ENCODE peak calls at places on chromosome 17, in ten cellular contexts. Y, T, A, J, Q, R, E, V, M and O are unnamed samples.

GRCh38 chr17:80783971-80784370 is 207.7 kb upstream of the CHMP6 start:
- DNase-seq in Y (no peak), T (no peak), A (no peak), J (no peak), Q (no peak), R (no peak), E (no peak), V (no peak), M (no peak), O (no peak)

GRCh38 chr17:42985225-42985624 is 4.9 kb downstream of the RUNDC1 start:
- DNase-seq in Y (no peak), T (no peak), A (no peak), J (no peak), Q (no peak), R (no peak), E (no peak), V (no peak), M (no peak), O (no peak)

GRCh38 chr17:50393700-50394099 is 3.6 kb downstream of the LRRC59 start:
- DNase-seq in Y (no peak), T (no peak), A (no peak), J (no peak), Q (no peak), R (no peak), E (no peak), V (no peak), M (no peak), O (no peak)

GRCh38 chr17:37726891-37727780 is 17.7 kb downstream of the HNF1B start:
- DNase-seq in Y (no peak), T (no peak), A (peak; percentile 92), J (no peak), Q (no peak), R (no peak), E (peak; percentile 76), V (no peak), M (no peak), O (no peak)

GRCh38 chr17:5365831-5366230 is 53.6 kb downstream of the NUP88 start:
- DNase-seq in Y (no peak), T (no peak), A (no peak), J (no peak), Q (no peak), R (no peak), E (no peak), V (no peak), M (no peak), O (no peak)

GRCh38 chr17:36931096-36931696 is 6.1 kb upstream of the LHX1 start:
- DNase-seq in Y (no peak), T (no peak), A (no peak), J (no peak), Q (no peak), R (no peak), E (no peak), V (no peak), M (no peak), O (no peak)

GRCh38 chr17:29091591-29092291 is 48.8 kb downstream of the PIPOX start:
- DNase-seq in Y (no peak), T (no peak), A (no peak), J (no peak), Q (no peak), R (no peak), E (no peak), V (no peak), M (no peak), O (peak; percentile 56)

GRCh38 chr17:55735784-55736405 is 13.2 kb upstream of the TMEM100 start:
- DNase-seq in Y (no peak), T (peak; percentile 59), A (peak; percentile 40), J (no peak), Q (peak; percentile 78), R (no peak), E (peak; percentile 48), V (no peak), M (peak; percentile 35), O (no peak)

GRCh38 chr17:27384261-27384701 is 72.0 kb upstream of the KSR1 start:
- DNase-seq in Y (peak; percentile 73), T (peak; percentile 18), A (peak; percentile 75), J (peak; percentile 85), Q (no peak), R (peak; percentile 84), E (peak; percentile 29), V (peak; percentile 77), M (no peak), O (no peak)

GRCh38 chr17:31674305-31674704 is 184.7 kb downstream of the COPRS start:
- DNase-seq in Y (no peak), T (no peak), A (no peak), J (peak; percentile 48), Q (no peak), R (no peak), E (no peak), V (no peak), M (no peak), O (no peak)

GRCh38 chr17:30172560-30172959 is 55.9 kb downstream of the NSRP1 start:
- DNase-seq in Y (no peak), T (no peak), A (no peak), J (peak; percentile 69), Q (no peak), R (no peak), E (no peak), V (no peak), M (no peak), O (no peak)

GRCh38 chr17:2483084-2483483 is 28.6 kb downstream of the METTL16 start:
- DNase-seq in Y (no peak), T (no peak), A (no peak), J (no peak), Q (no peak), R (no peak), E (no peak), V (no peak), M (no peak), O (no peak)

GRCh38 chr17:14091367-14091766 is 22.1 kb downstream of the COX10 start:
- DNase-seq in Y (no peak), T (no peak), A (no peak), J (no peak), Q (no peak), R (no peak), E (no peak), V (peak; percentile 4), M (no peak), O (no peak)

GRCh38 chr17:79707441-79707850 is 23.3 kb upstream of the ENPP7 start:
- DNase-seq in Y (no peak), T (no peak), A (no peak), J (no peak), Q (no peak), R (no peak), E (no peak), V (no peak), M (no peak), O (no peak)

GRCh38 chr17:27526603-27527002 is 70.4 kb downstream of the KSR1 start:
- DNase-seq in Y (peak; percentile 39), T (peak; percentile 73), A (peak; percentile 61), J (no peak), Q (peak; percentile 69), R (no peak), E (peak; percentile 35), V (no peak), M (peak; percentile 37), O (no peak)

GRCh38 chr17:74490716-74491115 is 24.3 kb downstream of the CD300A start:
- DNase-seq in Y (no peak), T (no peak), A (no peak), J (no peak), Q (no peak), R (no peak), E (no peak), V (no peak), M (no peak), O (no peak)

GRCh38 chr17:63629627-63630026 is 7.4 kb downstream of the MAP3K3 start:
- DNase-seq in Y (no peak), T (no peak), A (no peak), J (peak; percentile 40), Q (no peak), R (no peak), E (no peak), V (no peak), M (no peak), O (no peak)

GRCh38 chr17:11869680-11870394 is 127.4 kb downstream of the ZNF18 start:
- DNase-seq in Y (no peak), T (no peak), A (no peak), J (no peak), Q (no peak), R (no peak), E (no peak), V (no peak), M (no peak), O (no peak)

GRCh38 chr17:51630101-51630671 is 369.8 kb downstream of the UTP18 start:
- DNase-seq in Y (peak; percentile 28), T (peak; percentile 47), A (no peak), J (no peak), Q (peak; percentile 26), R (no peak), E (no peak), V (no peak), M (no peak), O (no peak)

GRCh38 chr17:33169580-33170285 is 123.4 kb downstream of the ASIC2 start:
- DNase-seq in Y (no peak), T (no peak), A (no peak), J (no peak), Q (no peak), R (peak; percentile 32), E (no peak), V (no peak), M (no peak), O (no peak)